ENCODE peak calls at places on chromosomes 11 and 22, in nine cellular contexts. M, S, T, V, W, Y, F, O and I are unnamed samples.
A peak's percentile ranks its signal among the peaks of the same experiment; 100 is the strongest.

GRCh38 chr11:105829084-105829483 is 193.0 kb downstream of the MSANTD4 start:
- DNase-seq in M (no peak), S (no peak), T (no peak), V (no peak), W (no peak), Y (no peak), F (no peak), O (no peak), I (peak; percentile 59)

GRCh38 chr11:134951305-134951700 is 539.3 kb upstream of the B3GAT1 start:
- DNase-seq in M (no peak), S (no peak), T (peak; percentile 88), V (no peak), W (no peak), Y (no peak), F (peak; percentile 65), O (no peak), I (no peak)

GRCh38 chr11:100711984-100712383 is 24.9 kb downstream of the ARHGAP42 start:
- DNase-seq in M (no peak), S (no peak), T (no peak), V (no peak), W (no peak), Y (no peak), F (no peak), O (no peak), I (no peak)

GRCh38 chr11:103532133-103532788 is 423.0 kb downstream of the DYNC2H1 start:
- DNase-seq in M (peak; percentile 33), S (peak; percentile 63), T (peak; percentile 2), V (no peak), W (no peak), Y (no peak), F (peak; percentile 87), O (no peak), I (no peak)

GRCh38 chr22:26675687-26676273 is 18.4 kb downstream of the MIAT start:
- DNase-seq in M (no peak), S (no peak), T (no peak), V (no peak), W (no peak), Y (no peak), F (no peak), O (no peak), I (no peak)

GRCh38 chr11:116357769-116358544 is 414.8 kb downstream of the BUD13 start:
- DNase-seq in M (peak; percentile 26), S (no peak), T (no peak), V (no peak), W (no peak), Y (no peak), F (no peak), O (no peak), I (peak; percentile 12)

GRCh38 chr11:73170140-73170539 is 28.0 kb upstream of the FCHSD2 start:
- DNase-seq in M (no peak), S (no peak), T (no peak), V (no peak), W (no peak), Y (no peak), F (no peak), O (no peak), I (no peak)

GRCh38 chr22:49396817-49397216 is 430.9 kb downstream of the BRD1 start:
- DNase-seq in M (no peak), S (no peak), T (no peak), V (no peak), W (no peak), Y (no peak), F (no peak), O (no peak), I (no peak)

GRCh38 chr11:124719534-124719933 is 20.2 kb upstream of the NRGN start:
- DNase-seq in M (no peak), S (no peak), T (no peak), V (no peak), W (no peak), Y (no peak), F (no peak), O (no peak), I (no peak)

GRCh38 chr11:123654566-123655081 is at the start of gene SCN3B:
- DNase-seq in M (peak; percentile 69), S (peak; percentile 10), T (peak; percentile 53), V (no peak), W (peak; percentile 24), Y (peak; percentile 71), F (peak; percentile 56), O (peak; percentile 70), I (peak; percentile 43)

GRCh38 chr22:37194750-37195149 is 6.7 kb upstream of the C1QTNF6 start:
- DNase-seq in M (no peak), S (no peak), T (no peak), V (no peak), W (no peak), Y (no peak), F (no peak), O (no peak), I (no peak)

DNA sequence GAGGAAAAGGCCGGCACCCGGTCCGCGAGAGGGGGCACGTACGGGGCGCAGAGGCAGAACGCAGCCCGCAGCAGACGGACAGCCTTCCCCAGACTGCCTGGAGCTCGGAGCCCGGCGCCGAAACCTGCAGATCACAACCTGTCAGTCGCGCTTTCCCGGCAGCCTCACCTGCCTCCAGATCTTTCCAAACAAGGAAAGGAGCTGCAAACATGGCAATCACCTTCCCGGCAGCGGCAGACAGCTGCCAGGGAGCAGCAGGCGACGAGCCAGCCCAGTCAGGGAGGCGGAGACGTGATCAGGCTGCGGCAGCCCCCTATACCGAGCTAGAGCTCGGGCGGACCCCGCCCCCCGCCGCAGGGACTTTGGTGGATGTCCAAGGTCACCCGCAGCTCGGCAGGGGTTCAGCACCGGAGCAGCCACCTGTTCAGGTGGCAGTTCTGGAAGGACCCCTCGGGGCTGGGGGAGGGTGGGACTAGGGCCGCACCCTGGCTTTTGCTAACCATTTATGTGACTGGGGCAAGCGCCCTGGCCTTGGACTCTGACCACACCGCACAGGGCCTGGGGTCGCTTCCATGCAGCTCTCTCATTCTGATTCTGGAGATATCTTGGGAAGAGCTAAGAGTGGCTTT is 143.8 kb downstream of the NECTIN1 start:
- DNase-seq in M (no peak), S (no peak), T (no peak), V (no peak), W (no peak), Y (no peak), F (no peak), O (no peak), I (peak; percentile 43)
- H3K4me3 ChIP-seq in M (peak overlapping the region; percentile 46), S (peak overlapping the region; percentile 49), T (no peak overlapping the region), V (no peak overlapping the region), W (peak overlapping the region; percentile 15), Y (peak overlapping the region; percentile 39), F (peak overlapping the region; percentile 57), O (peak overlapping the region; percentile 62), I (peak overlapping the region; percentile 65)

GRCh38 chr11:1749787-1750351 is 526 bp downstream of the IFITM10 start:
- DNase-seq in M (no peak), S (no peak), T (no peak), V (no peak), W (no peak), Y (no peak), F (peak; percentile 96), O (no peak), I (peak; percentile 16)

GRCh38 chr11:1746956-1747752 is 3.2 kb downstream of the IFITM10 start:
- DNase-seq in M (no peak), S (no peak), T (no peak), V (no peak), W (no peak), Y (no peak), F (no peak), O (no peak), I (no peak)

GRCh38 chr11:1747753-1748466 is 2.5 kb downstream of the IFITM10 start:
- DNase-seq in M (no peak), S (no peak), T (no peak), V (no peak), W (no peak), Y (no peak), F (no peak), O (peak; percentile 33), I (no peak)

GRCh38 chr11:1749020-1749758 is 1.2 kb downstream of the IFITM10 start:
- DNase-seq in M (no peak), S (no peak), T (peak; percentile 54), V (no peak), W (no peak), Y (no peak), F (peak; percentile 29), O (no peak), I (no peak)

GRCh38 chr11:1748467-1749019 is 1.9 kb downstream of the IFITM10 start:
- DNase-seq in M (no peak), S (no peak), T (no peak), V (no peak), W (no peak), Y (no peak), F (peak; percentile 26), O (no peak), I (no peak)
- H3K4me3 ChIP-seq in M (peak overlapping the region; percentile 34), S (no peak overlapping the region), T (peak overlapping the region; percentile 13), V (no peak overlapping the region), W (no peak overlapping the region), Y (peak overlapping the region; percentile 26), F (peak overlapping the region; percentile 51), O (peak overlapping the region; percentile 65), I (no peak overlapping the region)

GRCh38 chr22:44331881-44332714 is 19.3 kb upstream of the SHISAL1 start:
- DNase-seq in M (peak; percentile 22), S (no peak), T (peak; percentile 76), V (no peak), W (no peak), Y (no peak), F (peak; percentile 13), O (peak; percentile 37), I (no peak)
- H3K4me3 ChIP-seq in M (peak overlapping the region; percentile 39), S (peak overlapping the region; percentile 20), T (peak overlapping the region; percentile 56), V (no peak overlapping the region), W (no peak overlapping the region), Y (peak overlapping the region; percentile 16), F (peak overlapping the region; percentile 31), O (peak overlapping the region; percentile 50), I (no peak overlapping the region)

DNA sequence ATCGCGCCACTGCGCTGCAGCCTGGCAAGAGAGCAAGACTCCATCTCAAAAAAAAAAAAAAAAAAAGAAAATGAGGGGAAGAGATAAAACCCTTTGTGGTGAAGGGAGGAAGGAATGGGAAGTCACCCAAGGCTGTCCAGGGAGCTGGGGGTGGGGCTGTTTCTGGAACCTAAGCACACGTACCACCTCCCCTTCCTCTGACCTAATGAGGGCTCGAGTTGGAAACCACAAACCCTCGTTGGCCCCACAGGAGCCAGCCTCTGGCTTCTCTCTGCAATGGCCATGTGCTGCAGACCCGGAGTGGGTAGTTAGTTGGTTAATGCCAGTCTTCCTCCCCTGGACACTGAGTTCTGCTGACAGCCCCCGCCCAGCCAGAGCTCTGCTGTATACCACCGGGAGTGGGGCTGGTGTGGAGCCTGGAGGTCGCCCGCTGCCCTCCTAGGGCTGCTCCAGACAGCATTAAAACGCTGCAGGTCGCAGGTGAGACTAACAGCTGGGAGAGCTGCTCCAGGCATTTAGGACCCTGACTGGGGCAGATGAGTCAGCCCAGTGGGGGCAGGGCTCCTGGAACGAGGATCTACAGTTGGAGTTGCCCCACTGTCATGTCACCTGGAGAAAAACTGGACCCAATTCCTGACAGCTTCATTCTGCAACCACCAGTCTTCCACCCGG is at the start of gene LGALS12:
- DNase-seq in M (no peak), S (no peak), T (peak; percentile 27), V (no peak), W (no peak), Y (no peak), F (no peak), O (no peak), I (peak; percentile 100)
- H3K4me3 ChIP-seq in M (no peak within 1 kb of the TSS), S (no peak within 1 kb of the TSS), T (no peak within 1 kb of the TSS), V (no peak within 1 kb of the TSS), W (no peak within 1 kb of the TSS), Y (no peak within 1 kb of the TSS), F (peak within 1 kb of the TSS; percentile 38), O (no peak within 1 kb of the TSS), I (peak within 1 kb of the TSS; percentile 92)

GRCh38 chr11:130613396-130613795 is 165.0 kb downstream of the ADAMTS15 start:
- DNase-seq in M (no peak), S (no peak), T (no peak), V (no peak), W (no peak), Y (no peak), F (no peak), O (no peak), I (no peak)
- H3K4me3 ChIP-seq in M (no peak overlapping the region), S (no peak overlapping the region), T (no peak overlapping the region), V (no peak overlapping the region), W (no peak overlapping the region), Y (no peak overlapping the region), F (no peak overlapping the region), O (no peak overlapping the region), I (no peak overlapping the region)